ENCODE peak calls at places on chromosomes 6 and 20, in eight cellular contexts. Y, P, L, C, B, V, Z and F are unnamed samples.
A peak's percentile ranks its signal among the peaks of the same experiment; 100 is the strongest.

GRCh38 chr6:158634695-158635426 is 9.7 kb downstream of the DYNLT1 start:
- DNase-seq in B (no peak), V (peak; percentile 48), C (no peak), Z (no peak), L (no peak), Y (no peak), P (no peak), F (no peak)

GRCh38 chr6:111957623-111958315 is 84.5 kb upstream of the FYN start:
- DNase-seq in V (no peak), L (no peak), C (no peak), B (no peak), Z (no peak), Y (no peak), P (no peak), F (no peak)

GRCh38 chr6:4820704-4821276 is 44.6 kb downstream of the CDYL start:
- DNase-seq in Z (no peak), C (peak; percentile 34), B (peak; percentile 84), L (no peak), P (peak; percentile 57), V (no peak), Y (no peak), F (peak; percentile 54)

GRCh38 chr20:11350126-11351005 is 567.3 kb upstream of the BTBD3 start:
- DNase-seq in Y (peak; percentile 29), L (no peak), C (peak; percentile 89), B (peak; percentile 2), V (no peak), P (no peak), Z (no peak), F (peak; percentile 39)

GRCh38 chr6:64081459-64081858 is 445.9 kb downstream of the PHF3 start:
- DNase-seq in V (no peak), C (no peak), Z (no peak), B (no peak), P (no peak), Y (no peak), L (no peak), F (no peak)

GRCh38 chr20:38082894-38083293 is 49.3 kb downstream of the RPRD1B start:
- DNase-seq in P (no peak), Z (no peak), Y (no peak), L (no peak), B (no peak), C (no peak), V (no peak), F (no peak)

GRCh38 chr20:208937-209566 is 18.0 kb upstream of the DEFB129 start:
- DNase-seq in Y (no peak), V (peak; percentile 48), B (peak; percentile 79), L (peak; percentile 3), P (peak; percentile 11), C (peak; percentile 81), Z (peak; percentile 7), F (peak; percentile 56)

GRCh38 chr6:29834564-29835436 is 7.2 kb downstream of the HLA-G start:
- DNase-seq in B (peak; percentile 15), C (peak; percentile 20), Z (peak; percentile 32), Y (no peak), L (peak; percentile 10), V (peak; percentile 10), P (peak; percentile 65), F (no peak)

GRCh38 chr20:50750145-50750671 is 18.8 kb downstream of the PARD6B start:
- DNase-seq in C (no peak), L (no peak), V (no peak), B (no peak), P (no peak), Y (peak; percentile 16), Z (no peak), F (no peak)

GRCh38 chr20:25077610-25078169 is 4.3 kb downstream of the VSX1 start:
- DNase-seq in Z (no peak), V (no peak), L (no peak), Y (no peak), P (no peak), C (peak; percentile 58), B (no peak), F (no peak)

GRCh38 chr6:117483004-117483644 is 650 bp downstream of the DCBLD1 start:
- DNase-seq in P (peak; percentile 29), Z (peak; percentile 15), Y (peak; percentile 67), B (peak; percentile 54), C (peak; percentile 63), L (no peak), V (peak; percentile 65), F (no peak)

GRCh38 chr6:11854418-11855165 is 76.0 kb upstream of the ADTRP start:
- DNase-seq in Z (no peak), C (peak; percentile 55), L (no peak), B (peak; percentile 42), V (no peak), Y (no peak), P (peak; percentile 15), F (peak; percentile 5)

GRCh38 chr6:124203106-124203811 is 399.6 kb downstream of the NKAIN2 start:
- DNase-seq in P (no peak), Z (no peak), Y (no peak), C (peak; percentile 32), B (no peak), V (no peak), L (no peak), F (no peak)

GRCh38 chr6:43070028-43070632 is 6.0 kb upstream of the PTK7 start:
- DNase-seq in V (peak; percentile 54), C (peak; percentile 86), P (no peak), L (no peak), Y (no peak), B (no peak), Z (no peak), F (peak; percentile 73)

GRCh38 chr20:24102290-24102689 is 113.7 kb upstream of the GGTLC1 start:
- DNase-seq in L (no peak), B (no peak), V (no peak), C (no peak), Z (no peak), Y (no peak), P (peak; percentile 46), F (no peak)

GRCh38 chr20:10919549-10920140 is 245.8 kb upstream of the JAG1 start:
- DNase-seq in B (peak; percentile 16), Y (no peak), V (no peak), Z (no peak), L (no peak), C (peak; percentile 31), P (no peak), F (peak; percentile 51)

GRCh38 chr20:54054516-54054915 is 15.9 kb downstream of the BCAS1 start:
- DNase-seq in C (no peak), Y (no peak), L (no peak), P (no peak), V (no peak), Z (no peak), B (no peak), F (no peak)

GRCh38 chr6:115551510-115551909 is 509.2 kb downstream of the FRK start:
- DNase-seq in Z (no peak), L (no peak), Y (no peak), V (peak; percentile 96), B (no peak), C (no peak), P (no peak), F (no peak)

GRCh38 chr20:56348746-56349145 is 10.0 kb upstream of the FAM210B start:
- DNase-seq in C (no peak), B (no peak), V (no peak), L (no peak), Z (no peak), Y (no peak), P (no peak), F (no peak)

GRCh38 chr6:87029711-87030314 is 65.1 kb downstream of the CGA start:
- DNase-seq in L (no peak), Y (no peak), B (peak; percentile 55), P (no peak), C (peak; percentile 70), Z (no peak), V (peak; percentile 60), F (peak; percentile 53)

GRCh38 chr6:42193491-42193894 is 1.3 kb downstream of the GUCA1B start:
- DNase-seq in Z (no peak), L (no peak), C (no peak), P (no peak), Y (no peak), V (no peak), B (no peak), F (no peak)

GRCh38 chr6:13563009-13563408 is 11.4 kb upstream of the SIRT5 start:
- DNase-seq in P (no peak), B (no peak), L (no peak), Y (no peak), V (no peak), Z (no peak), C (no peak), F (no peak)

GRCh38 chr20:59191036-59191755 is 27.6 kb downstream of the ZNF831 start:
- DNase-seq in Y (no peak), B (no peak), Z (no peak), V (no peak), C (no peak), L (no peak), P (no peak), F (no peak)

GRCh38 chr6:75296811-75297779 is 12.5 kb upstream of the TMEM30A start:
- DNase-seq in C (peak; percentile 80), Y (no peak), Z (no peak), B (peak; percentile 59), L (no peak), V (peak; percentile 76), P (no peak), F (peak; percentile 51)

GRCh38 chr6:45959534-45960195 is 56.0 kb downstream of the CLIC5 start:
- DNase-seq in L (no peak), Y (no peak), C (peak; percentile 69), V (peak; percentile 96), Z (no peak), P (no peak), B (no peak), F (no peak)

GRCh38 chr6:155377061-155377460 is 62.8 kb upstream of the TFB1M start:
- DNase-seq in B (peak; percentile 90), V (no peak), C (peak; percentile 33), Y (no peak), Z (no peak), L (no peak), P (no peak), F (peak; percentile 26)